ENCODE peak calls at places on chromosome 7, in nine cellular contexts. Z is transverse colon, T is thoracic aorta, A is tibial artery, K is H9, V is left ventricle myocardium inferior, P is psoas muscle, J is MM.1S, Y is colonic mucosa. W is an unnamed sample.
A peak's percentile ranks its signal among the peaks of the same experiment; 100 is the strongest.

GRCh38 chr7:55280031-55280454 is 85.1 kb upstream of the LANCL2 start:
- DNase-seq in Y (peak; percentile 61), T (no peak), J (peak; percentile 72), A (peak; percentile 49), Z (peak; percentile 65), V (peak; percentile 24), P (peak; percentile 36), K (peak; percentile 72), W (peak; percentile 90)

GRCh38 chr7:80386686-80387085 is 125.2 kb downstream of the GNAT3 start:
- DNase-seq in T (no peak), P (no peak), V (no peak), K (no peak), A (no peak), J (no peak), Z (no peak), Y (no peak), W (no peak)

GRCh38 chr7:116356979-116357378 is 142.6 kb upstream of the CAV2 start:
- DNase-seq in A (no peak), Y (no peak), Z (no peak), J (no peak), T (no peak), P (no peak), K (no peak), V (no peak), W (no peak)

GRCh38 chr7:34748244-34749039 is 90.4 kb downstream of the NPSR1 start:
- DNase-seq in T (no peak), V (peak; percentile 81), K (peak; percentile 38), A (no peak), J (peak; percentile 35), Y (peak; percentile 82), P (peak; percentile 67), Z (peak; percentile 80), W (no peak)

GRCh38 chr7:74656421-74656910 is 1.1 kb upstream of the GTF2I start:
- DNase-seq in P (peak; percentile 52), V (peak; percentile 60), J (peak; percentile 36), A (no peak), Z (peak; percentile 66), Y (peak; percentile 67), K (peak; percentile 41), T (no peak), W (peak; percentile 75)

GRCh38 chr7:138370956-138371355 is 89.1 kb upstream of the TRIM24 start:
- DNase-seq in J (no peak), V (no peak), Z (no peak), K (no peak), T (no peak), P (no peak), Y (no peak), A (no peak), W (no peak)

GRCh38 chr7:44988718-44989117 is 9.9 kb upstream of the MYO1G start:
- DNase-seq in Z (no peak), P (no peak), K (no peak), J (no peak), Y (no peak), V (no peak), A (no peak), T (no peak), W (no peak)

GRCh38 chr7:5382281-5383041 is 41.2 kb downstream of the TNRC18 start:
- DNase-seq in Z (no peak), K (peak; percentile 68), A (peak; percentile 38), Y (no peak), J (no peak), T (no peak), V (no peak), P (no peak), W (peak; percentile 80)

GRCh38 chr7:129768614-129769399 is 157.3 kb downstream of the NRF1 start:
- DNase-seq in K (no peak), J (no peak), Y (no peak), P (no peak), T (no peak), A (no peak), V (no peak), Z (no peak), W (peak; percentile 73)

GRCh38 chr7:152014722-152015121 is 10.8 kb upstream of the GALNT11 start:
- DNase-seq in P (no peak), A (no peak), K (no peak), Y (no peak), Z (no peak), V (no peak), J (no peak), T (no peak), W (no peak)

GRCh38 chr7:130566168-130566897 is 74.4 kb downstream of the MEST start:
- DNase-seq in Z (no peak), A (peak; percentile 24), V (peak; percentile 87), Y (no peak), T (no peak), P (peak; percentile 17), J (no peak), K (no peak), W (no peak)

GRCh38 chr7:95804090-95804489 is 31.7 kb downstream of the DYNC1I1 start:
- DNase-seq in P (no peak), J (no peak), A (no peak), K (no peak), T (no peak), Z (no peak), Y (no peak), V (no peak), W (no peak)

GRCh38 chr7:104150470-104150869 is 57.3 kb downstream of the ORC5 start:
- DNase-seq in P (no peak), J (no peak), Z (no peak), A (no peak), K (no peak), Y (no peak), V (no peak), T (no peak), W (no peak)

GRCh38 chr7:94223375-94224084 is 171.2 kb upstream of the COL1A2 start:
- DNase-seq in K (peak; percentile 81), A (no peak), P (no peak), T (no peak), V (no peak), J (no peak), Y (no peak), Z (no peak), W (no peak)

GRCh38 chr7:45625067-45625466 is 50.9 kb downstream of the ADCY1 start:
- DNase-seq in K (no peak), Z (no peak), Y (no peak), P (no peak), V (no peak), T (no peak), A (no peak), J (no peak), W (no peak)

GRCh38 chr7:7688956-7689355 is 29.5 kb downstream of the RPA3 start:
- DNase-seq in Y (no peak), V (no peak), A (no peak), P (no peak), K (no peak), Z (no peak), T (no peak), J (no peak), W (no peak)

GRCh38 chr7:7688310-7688709 is 30.1 kb downstream of the RPA3 start:
- DNase-seq in P (no peak), A (no peak), Y (no peak), J (no peak), Z (no peak), T (no peak), V (no peak), K (no peak), W (no peak)

GRCh38 chr7:7687800-7688199 is 30.6 kb downstream of the RPA3 start:
- DNase-seq in T (no peak), Y (no peak), V (no peak), A (no peak), J (no peak), K (no peak), Z (no peak), P (no peak), W (no peak)

GRCh38 chr7:7682856-7683255 is 35.6 kb downstream of the RPA3 start:
- DNase-seq in P (no peak), T (no peak), V (no peak), A (no peak), Z (no peak), J (peak; percentile 65), K (no peak), Y (no peak), W (no peak)

GRCh38 chr7:7686806-7687205 is 31.6 kb downstream of the RPA3 start:
- DNase-seq in T (no peak), K (no peak), Y (no peak), Z (no peak), P (no peak), V (no peak), J (no peak), A (no peak), W (no peak)
- H3K27me3 ChIP-seq in T (no peaks in the 10 kb centered on the region), K (no peaks in the 10 kb centered on the region), Y (no peaks in the 10 kb centered on the region), Z (no peaks in the 10 kb centered on the region), P (no peaks in the 10 kb centered on the region), V (no peaks in the 10 kb centered on the region), J (no peaks in the 10 kb centered on the region), A (no peaks in the 10 kb centered on the region), W (no peaks in the 10 kb centered on the region)

GRCh38 chr7:105161366-105161765 is 147.4 kb downstream of the KMT2E start:
- DNase-seq in T (no peak), A (no peak), P (no peak), Y (no peak), Z (no peak), V (no peak), J (no peak), K (no peak), W (no peak)
- H3K27ac ChIP-seq in T (no peak overlapping the region), A (no peak overlapping the region), P (no peak overlapping the region), Y (no peak overlapping the region), Z (no peak overlapping the region), V (no peak overlapping the region), J (no peak overlapping the region), K (no peak overlapping the region), W (no peak overlapping the region)

GRCh38 chr7:157605638-157606037 is 268.8 kb downstream of the DNAJB6 start:
- DNase-seq in Z (no peak), A (no peak), K (no peak), J (no peak), P (no peak), T (no peak), V (no peak), Y (no peak), W (peak; percentile 23)
- H3K27me3 ChIP-seq in Z (no peaks in the 10 kb centered on the region), A (no peaks in the 10 kb centered on the region), K (peaks cover 5% of the 10 kb centered on the region), J (peaks cover 97% of the 10 kb centered on the region), P (peaks cover 11% of the 10 kb centered on the region), T (no peaks in the 10 kb centered on the region), V (peaks cover 61% of the 10 kb centered on the region), Y (no peaks in the 10 kb centered on the region), W (no peaks in the 10 kb centered on the region)

GRCh38 chr7:100370303-100370702 is 3.0 kb upstream of the PILRA start:
- DNase-seq in Z (no peak), A (no peak), T (no peak), V (no peak), J (no peak), K (peak; percentile 70), P (no peak), Y (no peak), W (no peak)

GRCh38 chr7:100372256-100372655 is 1.0 kb upstream of the PILRA start:
- DNase-seq in T (no peak), Y (no peak), J (no peak), V (no peak), Z (no peak), P (no peak), A (no peak), K (no peak), W (no peak)

GRCh38 chr7:100371561-100372171 is 1.6 kb upstream of the PILRA start:
- DNase-seq in Z (no peak), A (no peak), Y (no peak), T (no peak), J (no peak), K (no peak), P (no peak), V (no peak), W (no peak)

GRCh38 chr7:100369105-100369504 is 4.2 kb upstream of the PILRA start:
- DNase-seq in V (peak; percentile 61), Z (peak; percentile 75), T (no peak), A (peak; percentile 71), Y (peak; percentile 43), K (no peak), J (peak; percentile 53), P (peak; percentile 52), W (no peak)

GRCh38 chr7:100370746-100371145 is 2.5 kb upstream of the PILRA start:
- DNase-seq in V (no peak), J (no peak), Z (no peak), K (no peak), Y (no peak), A (no peak), T (no peak), P (no peak), W (no peak)
- H3K27ac ChIP-seq in V (no peak overlapping the region), J (no peak overlapping the region), Z (no peak overlapping the region), K (no peak overlapping the region), Y (no peak overlapping the region), A (no peak overlapping the region), T (no peak overlapping the region), P (no peak overlapping the region), W (no peak overlapping the region)

W was measured in osteoblast.